ENCODE peak calls at places on chromosomes 1 and 21, in five cellular contexts. S is K562, Q is HCT116, K is GM12878, O is HepG2. R is an unnamed sample.

GRCh38 chr1:151416231-151416630 is 16.9 kb downstream of the PSMB4 start:
- DNase-seq in Q (no peak), K (no peak), S (no peak), O (no peak), R (no peak)

GRCh38 chr1:20153000-20153418 is 13.9 kb downstream of the PLA2G2F start:
- DNase-seq in O (no peak), K (no peak), S (no peak), Q (no peak), R (no peak)

GRCh38 chr1:85148524-85149250 is 52.1 kb downstream of the SYDE2 start:
- DNase-seq in Q (no peak), K (peak; percentile 73), O (no peak), S (no peak), R (no peak)

GRCh38 chr1:6869002-6869380 is 83.7 kb downstream of the CAMTA1 start:
- DNase-seq in Q (no peak), O (no peak), S (no peak), K (no peak), R (no peak)

GRCh38 chr1:232273071-232273470 is 356.9 kb downstream of the SIPA1L2 start:
- DNase-seq in O (no peak), S (no peak), Q (no peak), K (no peak), R (no peak)

GRCh38 chr1:219385786-219386427 is 212.2 kb downstream of the LYPLAL1 start:
- DNase-seq in O (peak; percentile 69), S (peak; percentile 58), K (peak; percentile 5), Q (peak; percentile 41), R (peak; percentile 64)

GRCh38 chr1:64038119-64038518 is 165.3 kb upstream of the UBE2U start:
- DNase-seq in K (no peak), S (no peak), Q (no peak), O (no peak), R (no peak)

GRCh38 chr1:241677171-241677570 is 25.1 kb downstream of the WDR64 start:
- DNase-seq in S (no peak), Q (no peak), K (peak; percentile 16), O (no peak), R (no peak)

GRCh38 chr1:151565500-151566189 is 25.5 kb downstream of the TUFT1 start:
- DNase-seq in O (peak; percentile 64), K (no peak), Q (no peak), S (no peak), R (no peak)

GRCh38 chr1:221164029-221164428 is 284.8 kb downstream of the HLX start:
- DNase-seq in S (no peak), Q (no peak), K (no peak), O (no peak), R (no peak)

GRCh38 chr1:62836856-62837540 is 53.1 kb downstream of the ATG4C start:
- DNase-seq in Q (no peak), S (no peak), K (no peak), O (no peak), R (no peak)

GRCh38 chr1:163440090-163440489 is 118.3 kb downstream of the NUF2 start:
- DNase-seq in Q (no peak), K (no peak), O (no peak), S (no peak), R (no peak)

GRCh38 chr1:176157995-176158394 is 49.1 kb downstream of the COP1 start:
- DNase-seq in K (no peak), O (no peak), Q (no peak), S (no peak), R (no peak)

GRCh38 chr1:85372683-85373446 is 92.1 kb downstream of the DDAH1 start:
- DNase-seq in S (no peak), Q (no peak), O (peak; percentile 22), K (no peak), R (no peak)

GRCh38 chr1:168618351-168618750 is 41.9 kb downstream of the XCL1 start:
- DNase-seq in Q (no peak), O (no peak), K (no peak), S (no peak), R (no peak)

GRCh38 chr21:39694750-39695149 is 50.2 kb upstream of the IGSF5 start:
- DNase-seq in Q (no peak), O (no peak), K (no peak), S (no peak), R (no peak)

GRCh38 chr1:52209429-52209828 is 67.5 kb downstream of the ZFYVE9 start:
- DNase-seq in S (no peak), K (no peak), O (no peak), Q (no peak), R (no peak)

GRCh38 chr1:20165522-20165951 is 20.4 kb upstream of the UBXN10 start:
- DNase-seq in Q (peak; percentile 16), K (no peak), S (peak; percentile 66), O (peak; percentile 35), R (no peak)

GRCh38 chr21:33643658-33644311 is 1.5 kb downstream of the ITSN1 start:
- DNase-seq in Q (no peak), S (no peak), K (no peak), O (peak; percentile 26), R (no peak)

GRCh38 chr1:47757226-47757975 is 239.8 kb downstream of the TRABD2B start:
- DNase-seq in Q (no peak), K (no peak), S (no peak), O (no peak), R (no peak)

GRCh38 chr1:226639631-226640061 is 91.1 kb downstream of the STUM start:
- DNase-seq in S (no peak), O (no peak), K (no peak), Q (no peak), R (no peak)

GRCh38 chr21:25952306-25952705 is 217.5 kb downstream of the GABPA start:
- DNase-seq in S (no peak), K (no peak), O (no peak), Q (no peak), R (no peak)

GRCh38 chr1:190000365-190000872 is 477.2 kb downstream of the BRINP3 start:
- DNase-seq in K (no peak), S (no peak), O (no peak), Q (no peak), R (no peak)
- TF ChIP-seq RAD21 in K (no peak), S (no peak), O (no peak), Q (no peak), R (no peak)

GRCh38 chr1:2194898-2195673 is 514 bp upstream of the FAAP20 start:
- DNase-seq in K (peak; percentile 43), Q (peak; percentile 67), S (peak; percentile 92), O (peak; percentile 84), R (peak; percentile 95)
- TF ChIP-seq JUND in K (no peak), Q (no peak), S (no peak), O (no peak), R (no peak)

GRCh38 chr1:8782001-8782620 is 35.3 kb downstream of the RERE start:
- DNase-seq in S (no peak), O (peak; percentile 34), K (no peak), Q (no peak), R (peak; percentile 23)

GRCh38 chr1:8776104-8776503 is 41.3 kb downstream of the RERE start:
- DNase-seq in K (no peak), Q (no peak), O (no peak), S (no peak), R (no peak)

GRCh38 chr1:8777867-8778266 is 39.6 kb downstream of the RERE start:
- DNase-seq in O (no peak), K (no peak), S (no peak), Q (no peak), R (no peak)

GRCh38 chr1:8782955-8783354 is 34.5 kb downstream of the RERE start:
- DNase-seq in O (no peak), K (no peak), Q (no peak), S (no peak), R (peak; percentile 24)

DNA sequence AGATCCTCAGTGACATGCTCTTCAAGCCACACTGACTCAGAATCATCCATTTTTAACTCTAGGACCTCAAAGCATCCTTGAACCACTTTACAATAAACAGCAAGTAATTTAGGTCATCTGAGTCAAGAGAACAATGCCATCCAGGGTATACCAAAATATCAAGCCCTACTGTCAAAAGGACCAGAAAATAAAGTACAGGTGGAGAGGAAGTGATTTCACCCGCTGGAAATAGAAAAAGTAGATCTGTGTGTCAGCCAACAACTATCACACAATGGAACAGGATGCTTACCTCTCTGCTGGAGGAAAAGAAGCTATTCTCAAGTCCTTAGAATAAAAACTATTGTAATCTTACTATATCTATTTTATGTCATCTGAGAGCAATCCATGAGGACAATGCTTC is 37.0 kb downstream of the RERE start:
- DNase-seq in Q (no peak), S (no peak), O (no peak), K (no peak), R (no peak)
- TF ChIP-seq EZH2 in Q (no peak), S (no peak), O (no peak), K (no peak), R (no peak)

GRCh38 chr1:248824301-248824700 is 1.4 kb downstream of the SH3BP5L start:
- DNase-seq in O (no peak), S (no peak), Q (no peak), K (no peak), R (no peak)

GRCh38 chr1:248824701-248825100 is 1.0 kb downstream of the SH3BP5L start:
- DNase-seq in O (no peak), K (no peak), S (no peak), Q (no peak), R (no peak)

GRCh38 chr1:248822148-248823032 is 3.3 kb downstream of the SH3BP5L start:
- DNase-seq in S (no peak), O (no peak), K (no peak), Q (no peak), R (no peak)

GRCh38 chr1:248825136-248825535 is 579 bp downstream of the SH3BP5L start:
- DNase-seq in Q (no peak), S (no peak), K (no peak), O (no peak), R (no peak)

GRCh38 chr1:248823517-248824001 is 2.2 kb downstream of the SH3BP5L start:
- DNase-seq in K (no peak), S (no peak), Q (no peak), O (no peak), R (no peak)
- TF ChIP-seq RAD21 in K (no peak), S (no peak), Q (no peak), O (no peak), R (no peak)